ENCODE peak calls at places on chromosomes 6 and 20, in seven cellular contexts. J, V, S, Y, M, F and R are unnamed samples.

GRCh38 chr6:111957623-111958315 is 84.5 kb upstream of the FYN start:
- DNase-seq in J (no peak), V (no peak), S (no peak), Y (no peak), M (no peak), F (no peak), R (no peak)

GRCh38 chr20:19903168-19903676 is 113.9 kb upstream of the NAA20 start:
- DNase-seq in J (no peak), V (no peak), S (no peak), Y (peak; percentile 38), M (no peak), F (peak; percentile 74), R (no peak)

GRCh38 chr6:156423829-156424228 is 353.3 kb upstream of the ARID1B start:
- DNase-seq in J (no peak), V (no peak), S (no peak), Y (no peak), M (no peak), F (no peak), R (no peak)

GRCh38 chr20:64063389-64064144 is 569 bp downstream of the TCEA2 start:
- DNase-seq in J (no peak), V (no peak), S (no peak), Y (no peak), M (no peak), F (no peak), R (no peak)

GRCh38 chr6:45478235-45478634 is 100.5 kb upstream of the SUPT3H start:
- DNase-seq in J (no peak), V (no peak), S (peak; percentile 16), Y (no peak), M (no peak), F (peak; percentile 75), R (no peak)

GRCh38 chr20:46752639-46753235 is 43.3 kb downstream of the SLC2A10 start:
- DNase-seq in J (peak; percentile 26), V (peak; percentile 42), S (no peak), Y (peak; percentile 28), M (peak; percentile 16), F (peak; percentile 72), R (no peak)

GRCh38 chr6:107243471-107243870 is 128.2 kb upstream of the BEND3 start:
- DNase-seq in J (no peak), V (no peak), S (no peak), Y (no peak), M (no peak), F (no peak), R (no peak)

GRCh38 chr6:147058786-147059434 is 145.3 kb upstream of the STXBP5 start:
- DNase-seq in J (no peak), V (no peak), S (no peak), Y (no peak), M (no peak), F (no peak), R (no peak)

GRCh38 chr6:97864366-97864765 is 581.4 kb upstream of the MMS22L start:
- DNase-seq in J (no peak), V (no peak), S (no peak), Y (no peak), M (no peak), F (no peak), R (no peak)

GRCh38 chr20:881051-881820 is 34.9 kb downstream of the ANGPT4 start:
- DNase-seq in J (no peak), V (no peak), S (peak; percentile 11), Y (no peak), M (no peak), F (peak; percentile 40), R (no peak)

GRCh38 chr6:1297746-1298145 is 14.2 kb upstream of the FOXQ1 start:
- DNase-seq in J (no peak), V (no peak), S (no peak), Y (no peak), M (no peak), F (no peak), R (no peak)

GRCh38 chr6:56065408-56065807 is 182.0 kb downstream of the COL21A1 start:
- DNase-seq in J (no peak), V (no peak), S (no peak), Y (no peak), M (no peak), F (no peak), R (no peak)

GRCh38 chr6:42095066-42095465 is 44.7 kb downstream of the TAF8 start:
- DNase-seq in J (no peak), V (peak; percentile 7), S (no peak), Y (no peak), M (no peak), F (no peak), R (no peak)

GRCh38 chr6:137876547-137876946 is 9.5 kb downstream of the TNFAIP3 start:
- DNase-seq in J (no peak), V (no peak), S (no peak), Y (no peak), M (no peak), F (no peak), R (no peak)

GRCh38 chr20:21325296-21325695 is 22.2 kb downstream of the XRN2 start:
- DNase-seq in J (no peak), V (no peak), S (no peak), Y (no peak), M (no peak), F (peak; percentile 60), R (no peak)

GRCh38 chr6:132818404-132819359 is 4.3 kb downstream of the RPS12 start:
- DNase-seq in J (no peak), V (no peak), S (no peak), Y (no peak), M (no peak), F (no peak), R (no peak)

GRCh38 chr20:1807394-1807793 is 87.8 kb upstream of the SIRPA start:
- DNase-seq in J (no peak), V (no peak), S (no peak), Y (no peak), M (no peak), F (no peak), R (no peak)

GRCh38 chr6:139855741-139856206 is 481.3 kb upstream of the CITED2 start:
- DNase-seq in J (no peak), V (no peak), S (peak; percentile 58), Y (no peak), M (no peak), F (no peak), R (no peak)

GRCh38 chr6:163137036-163137435 is 277.5 kb upstream of the QKI start:
- DNase-seq in J (no peak), V (no peak), S (no peak), Y (no peak), M (no peak), F (no peak), R (no peak)

GRCh38 chr6:127342296-127342945 is 988 bp downstream of the ECHDC1 start:
- DNase-seq in J (no peak), V (no peak), S (no peak), Y (no peak), M (no peak), F (peak; percentile 40), R (no peak)

GRCh38 chr20:45823949-45824835 is 2.9 kb downstream of the TNNC2 start:
- DNase-seq in J (no peak), V (no peak), S (no peak), Y (no peak), M (peak; percentile 29), F (peak; percentile 72), R (no peak)

GRCh38 chr6:47908271-47908670 is 126.4 kb downstream of the OPN5 start:
- DNase-seq in J (no peak), V (no peak), S (no peak), Y (no peak), M (no peak), F (no peak), R (no peak)

GRCh38 chr6:100117680-100118079 is 123.7 kb upstream of the MCHR2 start:
- DNase-seq in J (no peak), V (no peak), S (no peak), Y (no peak), M (no peak), F (no peak), R (no peak)

GRCh38 chr20:40695214-40695613 is 6.2 kb upstream of the MAFB start:
- DNase-seq in J (no peak), V (no peak), S (no peak), Y (no peak), M (no peak), F (no peak), R (no peak)

GRCh38 chr20:50291428-50292323 is 101.0 kb downstream of the CEBPB start:
- DNase-seq in J (no peak), V (no peak), S (no peak), Y (no peak), M (no peak), F (no peak), R (no peak)

GRCh38 chr20:23666189-23666588 is 22.6 kb downstream of the CST4 start:
- DNase-seq in J (no peak), V (no peak), S (no peak), Y (no peak), M (no peak), F (peak; percentile 26), R (no peak)

GRCh38 chr6:131231886-131232285 is 96.6 kb downstream of the AKAP7 start:
- DNase-seq in J (no peak), V (no peak), S (no peak), Y (no peak), M (no peak), F (no peak), R (no peak)

GRCh38 chr20:40757087-40757486 is 68.1 kb upstream of the MAFB start:
- DNase-seq in J (no peak), V (no peak), S (no peak), Y (no peak), M (no peak), F (peak; percentile 74), R (no peak)

GRCh38 chr20:15098351-15098750 is 760.9 kb upstream of the FLRT3 start:
- DNase-seq in J (no peak), V (no peak), S (no peak), Y (no peak), M (no peak), F (no peak), R (no peak)

GRCh38 chr20:43392561-43392960 is 65.1 kb upstream of the SRSF6 start:
- DNase-seq in J (no peak), V (no peak), S (no peak), Y (no peak), M (no peak), F (no peak), R (no peak)

GRCh38 chr20:44357555-44358130 is 2.1 kb downstream of the HNF4A start:
- DNase-seq in J (no peak), V (no peak), S (no peak), Y (no peak), M (no peak), F (no peak), R (no peak)

GRCh38 chr6:90720404-90720803 is 133.5 kb upstream of the MAP3K7 start:
- DNase-seq in J (no peak), V (no peak), S (no peak), Y (no peak), M (no peak), F (no peak), R (no peak)

GRCh38 chr6:83558975-83559374 is 46.6 kb downstream of the PRSS35 start:
- DNase-seq in J (no peak), V (no peak), S (no peak), Y (no peak), M (no peak), F (no peak), R (no peak)

GRCh38 chr6:158531566-158531965 is 28.3 kb upstream of the TMEM181 start:
- DNase-seq in J (no peak), V (no peak), S (no peak), Y (no peak), M (no peak), F (no peak), R (no peak)

GRCh38 chr6:68880050-68880449 is 245.0 kb downstream of the ADGRB3 start:
- DNase-seq in J (no peak), V (no peak), S (no peak), Y (no peak), M (no peak), F (no peak), R (no peak)

GRCh38 chr20:41615671-41616070 is 2.5 kb downstream of the CHD6 start:
- DNase-seq in J (no peak), V (no peak), S (no peak), Y (no peak), M (no peak), F (no peak), R (no peak)

GRCh38 chr6:144782634-144783033 is 497.5 kb downstream of the UTRN start:
- DNase-seq in J (no peak), V (no peak), S (no peak), Y (no peak), M (no peak), F (no peak), R (no peak)